ENCODE peak calls at places on chromosomes 12 and 14, in seven cellular contexts. Q, T, P, Y, H, O and C are unnamed samples.

GRCh38 chr14:38065101-38065762 is 142.5 kb upstream of the SSTR1 start:
- DNase-seq in H (no peak), Q (no peak), P (no peak), T (no peak), O (no peak), Y (no peak), C (no peak)

GRCh38 chr12:91565246-91565645 is 382.6 kb upstream of the DCN start:
- DNase-seq in Q (no peak), P (no peak), T (peak; percentile 47), O (no peak), H (no peak), Y (no peak), C (peak; percentile 5)

GRCh38 chr14:63394856-63395255 is 76.1 kb upstream of the GPHB5 start:
- DNase-seq in Q (no peak), T (peak; percentile 19), Y (no peak), H (no peak), P (no peak), O (no peak), C (no peak)

GRCh38 chr14:37900582-37900981 is 305.2 kb downstream of the TTC6 start:
- DNase-seq in Q (no peak), Y (no peak), O (no peak), T (peak; percentile 42), H (no peak), P (no peak), C (peak; percentile 35)

GRCh38 chr12:53051881-53052412 is 2.1 kb downstream of the TNS2 start:
- DNase-seq in P (no peak), H (no peak), Y (no peak), Q (no peak), O (no peak), T (no peak), C (no peak)

GRCh38 chr14:51328089-51328941 is 88.3 kb downstream of the TMX1 start:
- DNase-seq in Q (no peak), T (peak; percentile 65), P (peak; percentile 80), O (no peak), Y (peak; percentile 36), H (no peak), C (peak; percentile 71)

GRCh38 chr14:75982724-75983358 is 1.0 kb upstream of the TGFB3 start:
- DNase-seq in Y (peak; percentile 47), Q (peak; percentile 77), O (no peak), P (peak; percentile 65), T (peak; percentile 81), H (peak; percentile 61), C (peak; percentile 40)

GRCh38 chr14:94049625-94050023 is 23.5 kb downstream of the OTUB2 start:
- DNase-seq in Y (no peak), T (no peak), P (no peak), Q (no peak), O (no peak), H (no peak), C (no peak)

GRCh38 chr12:9948606-9949286 is 16.6 kb upstream of the CLEC2A start:
- DNase-seq in Q (no peak), T (no peak), Y (no peak), P (no peak), O (no peak), H (no peak), C (no peak)

GRCh38 chr12:112524676-112525425 is 106.1 kb downstream of the PTPN11 start:
- DNase-seq in Y (no peak), H (peak; percentile 35), Q (no peak), T (peak; percentile 26), O (no peak), P (peak; percentile 58), C (peak; percentile 55)

GRCh38 chr14:56273949-56274348 is 155.7 kb downstream of the PELI2 start:
- DNase-seq in T (peak; percentile 34), H (no peak), P (no peak), Y (no peak), O (no peak), Q (peak; percentile 73), C (no peak)

GRCh38 chr12:53995311-53996187 is 4.4 kb upstream of the HOXC9 start:
- DNase-seq in T (no peak), H (no peak), O (no peak), Y (peak; percentile 40), Q (peak; percentile 22), P (peak; percentile 91), C (no peak)

GRCh38 chr12:53101266-53101665 is 2.0 kb upstream of the SOAT2 start:
- DNase-seq in Y (no peak), P (no peak), T (no peak), Q (no peak), H (peak; percentile 2), O (no peak), C (no peak)

GRCh38 chr14:49512147-49512551 is 74.0 kb downstream of the RPS29 start:
- DNase-seq in T (peak; percentile 77), Q (no peak), H (no peak), O (no peak), P (peak; percentile 96), Y (no peak), C (peak; percentile 75)

GRCh38 chr12:662541-663292 is 528 bp downstream of the NINJ2 start:
- DNase-seq in T (peak; percentile 24), P (no peak), H (no peak), O (no peak), Y (no peak), Q (no peak), C (no peak)

GRCh38 chr14:75015496-75015895 is 12.8 kb downstream of the EIF2B2 start:
- DNase-seq in O (no peak), H (no peak), Y (no peak), P (no peak), T (no peak), Q (no peak), C (no peak)

GRCh38 chr12:53842686-53843085 is 90.9 kb upstream of the CISTR start:
- DNase-seq in Y (no peak), H (no peak), Q (no peak), O (no peak), P (no peak), T (no peak), C (no peak)

GRCh38 chr14:47674148-47674545 is 1.3 kb downstream of the MDGA2 start:
- DNase-seq in H (peak; percentile 40), Y (peak; percentile 38), P (no peak), T (no peak), O (peak; percentile 35), Q (peak; percentile 69), C (no peak)

GRCh38 chr12:122928033-122928890 is 32.3 kb upstream of the VPS37B start:
- DNase-seq in P (no peak), T (no peak), O (no peak), H (no peak), Q (no peak), Y (no peak), C (no peak)

GRCh38 chr12:79298511-79298910 is 392.3 kb downstream of the PAWR start:
- DNase-seq in O (no peak), H (no peak), P (no peak), Y (peak; percentile 80), T (peak; percentile 50), Q (peak; percentile 60), C (peak; percentile 6)

GRCh38 chr14:76715102-76715926 is 46.0 kb upstream of the VASH1 start:
- DNase-seq in P (no peak), O (no peak), Q (peak; percentile 100), T (peak; percentile 34), H (no peak), Y (peak; percentile 39), C (no peak)

GRCh38 chr14:69670093-69670492 is 58.7 kb downstream of the SUSD6 start:
- DNase-seq in O (no peak), P (no peak), Y (no peak), H (no peak), Q (peak; percentile 70), T (no peak), C (no peak)

GRCh38 chr12:131074221-131075083 is 120.7 kb downstream of the ADGRD1 start:
- DNase-seq in T (no peak), O (no peak), Q (no peak), H (no peak), Y (no peak), P (peak; percentile 67), C (no peak)

GRCh38 chr12:69836015-69836414 is 11.0 kb downstream of the MYRFL start:
- DNase-seq in Y (no peak), Q (no peak), P (no peak), O (no peak), H (no peak), T (no peak), C (no peak)

GRCh38 chr12:118430516-118430915 is 54.2 kb downstream of the SUDS3 start:
- DNase-seq in O (no peak), H (no peak), Y (no peak), P (no peak), T (no peak), Q (no peak), C (no peak)

GRCh38 chr14:33404054-33404453 is 465.4 kb downstream of the NPAS3 start:
- DNase-seq in O (no peak), Q (peak; percentile 13), Y (no peak), P (peak; percentile 42), T (peak; percentile 43), H (no peak), C (peak; percentile 66)

GRCh38 chr12:59182191-59182590 is 261.9 kb upstream of the LRIG3 start:
- DNase-seq in O (no peak), Y (no peak), T (no peak), H (no peak), Q (no peak), P (peak; percentile 41), C (no peak)

GRCh38 chr12:103586132-103586531 is 941 bp upstream of the STAB2 start:
- DNase-seq in T (peak; percentile 17), P (no peak), Q (peak; percentile 12), O (no peak), Y (no peak), H (no peak), C (peak; percentile 8)

GRCh38 chr14:89856871-89857345 is 97.6 kb downstream of the EFCAB11 start:
- DNase-seq in Q (no peak), Y (no peak), P (no peak), T (peak; percentile 37), H (no peak), O (no peak), C (no peak)

GRCh38 chr12:64218597-64218996 is 3.5 kb downstream of the KICS2 start:
- DNase-seq in H (no peak), Q (no peak), Y (no peak), P (no peak), O (no peak), T (no peak), C (no peak)

GRCh38 chr12:16063728-16064127 is 152.6 kb downstream of the DERA start:
- DNase-seq in T (peak; percentile 8), H (no peak), P (no peak), O (no peak), Q (no peak), Y (no peak), C (peak; percentile 14)